ENCODE peak calls at places on chromosomes 12 and 14, in eight cellular contexts. W is testis, G is psoas muscle, S is upper lobe of right lung, V is IMR-90, L is mucosa of descending colon, A is heart right ventricle, T is ovary. I is an unnamed sample.

GRCh38 chr12:119412811-119413794 is 78.6 kb downstream of the CCDC60 start:
- DNase-seq in W (peak; percentile 87), G (peak; percentile 56), S (no peak), V (peak; percentile 59), L (no peak), A (peak; percentile 44), T (peak; percentile 53), I (peak; percentile 60)

GRCh38 chr14:100104523-100105300 is 39.5 kb downstream of the EVL start:
- DNase-seq in W (no peak), G (no peak), S (no peak), V (peak; percentile 72), L (no peak), A (no peak), T (peak; percentile 8), I (no peak)

GRCh38 chr12:25942709-25943108 is 15.8 kb upstream of the RASSF8 start:
- DNase-seq in W (no peak), G (no peak), S (no peak), V (peak; percentile 7), L (no peak), A (no peak), T (no peak), I (no peak)

GRCh38 chr12:19704966-19705365 is 265.7 kb downstream of the AEBP2 start:
- DNase-seq in W (no peak), G (no peak), S (no peak), V (no peak), L (no peak), A (no peak), T (no peak), I (no peak)

GRCh38 chr14:71466942-71467341 is 465.3 kb upstream of the RGS6 start:
- DNase-seq in W (no peak), G (no peak), S (no peak), V (no peak), L (no peak), A (no peak), T (no peak), I (no peak)

GRCh38 chr12:46332260-46332659 is 40.3 kb downstream of the SLC38A2 start:
- DNase-seq in W (no peak), G (no peak), S (no peak), V (peak; percentile 77), L (no peak), A (no peak), T (no peak), I (no peak)

GRCh38 chr12:14663002-14663401 is 33.4 kb downstream of the GUCY2C start:
- DNase-seq in W (no peak), G (no peak), S (no peak), V (no peak), L (no peak), A (no peak), T (no peak), I (no peak)

GRCh38 chr14:102426796-102427195 is 64.1 kb downstream of the TECPR2 start:
- DNase-seq in W (no peak), G (no peak), S (no peak), V (no peak), L (no peak), A (no peak), T (peak; percentile 1), I (no peak)

GRCh38 chr12:91695964-91696363 is 449.7 kb downstream of the BTG1 start:
- DNase-seq in W (no peak), G (no peak), S (no peak), V (no peak), L (no peak), A (no peak), T (no peak), I (no peak)

GRCh38 chr12:122855071-122855829 is 20.0 kb downstream of the HIP1R start:
- DNase-seq in W (no peak), G (peak; percentile 44), S (no peak), V (no peak), L (no peak), A (no peak), T (no peak), I (no peak)
- H3K4me1 ChIP-seq in W (peaks cover 4% of the 10 kb centered on the region), G (no peaks in the 10 kb centered on the region), S (peaks cover 5% of the 10 kb centered on the region), V (peaks cover 16% of the 10 kb centered on the region), L (peaks cover 3% of the 10 kb centered on the region), A (peaks cover 26% of the 10 kb centered on the region), T (no peaks in the 10 kb centered on the region), I (peaks cover 21% of the 10 kb centered on the region)

GRCh38 chr12:10154145-10154496 is 17.8 kb downstream of the OLR1 start:
- DNase-seq in W (no peak), G (no peak), S (no peak), V (no peak), L (no peak), A (peak; percentile 22), T (no peak), I (no peak)
- H3K4me3 ChIP-seq in W (peak overlapping the region; percentile 60), G (peak overlapping the region; percentile 67), S (peak overlapping the region; percentile 63), V (no peak overlapping the region), L (no peak overlapping the region), A (peak overlapping the region; percentile 69), T (peak overlapping the region; percentile 46), I (peak overlapping the region; percentile 66)

GRCh38 chr12:76784600-76785051 is 20.7 kb downstream of the ZDHHC17 start:
- DNase-seq in W (no peak), G (no peak), S (no peak), V (peak; percentile 77), L (no peak), A (no peak), T (no peak), I (no peak)
- TF ChIP-seq CTCF in W (no peak), G (no peak), S (no peak), V (no peak), L (no peak), A (no peak), T (no peak), I (no peak)

DNA sequence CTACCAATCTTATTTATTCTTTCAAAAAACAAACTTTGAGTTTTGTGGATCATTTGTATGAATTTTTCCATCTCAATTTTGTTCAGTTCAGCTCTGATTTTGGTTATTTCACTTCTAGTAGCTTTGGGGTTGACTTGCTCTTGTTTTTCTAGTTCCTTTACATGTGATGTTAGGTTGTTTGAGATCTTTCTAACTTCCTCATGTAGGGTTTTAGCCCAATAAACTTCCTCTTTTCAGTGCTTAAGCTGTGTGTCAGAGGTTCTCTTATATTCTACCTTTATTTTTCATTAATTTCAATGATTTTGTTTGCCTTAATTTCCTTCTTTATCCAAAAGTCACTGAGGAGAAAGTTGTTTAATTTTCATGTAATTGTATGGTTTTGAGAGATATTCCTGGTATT is 860.4 kb upstream of the FBXO33 start:
- DNase-seq in W (no peak), G (no peak), S (no peak), V (no peak), L (no peak), A (no peak), T (no peak), I (no peak)
- H3K4me1 ChIP-seq in W (no peaks in the 10 kb centered on the region), G (no peaks in the 10 kb centered on the region), S (no peaks in the 10 kb centered on the region), V (no peaks in the 10 kb centered on the region), L (no peaks in the 10 kb centered on the region), A (no peaks in the 10 kb centered on the region), T (no peaks in the 10 kb centered on the region), I (no peaks in the 10 kb centered on the region)

DNA sequence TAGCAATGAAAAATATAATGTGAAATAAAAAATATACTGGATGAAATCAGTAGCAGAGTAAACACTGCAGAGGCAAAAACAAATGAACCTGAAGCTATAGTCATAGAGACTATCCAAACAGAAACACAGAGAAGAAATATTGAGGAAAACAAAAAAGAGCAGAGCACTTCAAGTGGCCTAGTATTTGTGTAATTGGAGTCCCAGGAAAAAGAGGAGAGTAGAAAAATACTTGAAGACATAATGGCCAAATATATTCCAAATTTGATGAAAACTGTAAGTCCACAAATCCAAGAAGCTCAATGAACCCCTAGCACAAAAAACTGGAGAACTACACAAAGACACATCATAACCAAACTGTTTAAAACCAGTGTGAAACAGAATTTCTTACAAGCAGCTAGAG is 37.2 kb upstream of the CTDSP2 start:
- DNase-seq in W (no peak), G (no peak), S (no peak), V (no peak), L (no peak), A (no peak), T (no peak), I (no peak)
- H3K4me3 ChIP-seq in W (no peak overlapping the region), G (no peak overlapping the region), S (no peak overlapping the region), V (no peak overlapping the region), L (no peak overlapping the region), A (no peak overlapping the region), T (no peak overlapping the region), I (no peak overlapping the region)

GRCh38 chr12:43102506-43103269 is 449.3 kb downstream of the ADAMTS20 start:
- DNase-seq in W (no peak), G (no peak), S (no peak), V (no peak), L (no peak), A (no peak), T (no peak), I (no peak)

GRCh38 chr12:43105426-43105981 is 446.5 kb downstream of the ADAMTS20 start:
- DNase-seq in W (no peak), G (no peak), S (no peak), V (no peak), L (no peak), A (no peak), T (no peak), I (no peak)

GRCh38 chr12:43103866-43104265 is 448.1 kb downstream of the ADAMTS20 start:
- DNase-seq in W (no peak), G (no peak), S (no peak), V (no peak), L (no peak), A (no peak), T (no peak), I (no peak)

GRCh38 chr12:43106355-43106754 is 445.6 kb downstream of the ADAMTS20 start:
- DNase-seq in W (no peak), G (no peak), S (no peak), V (no peak), L (no peak), A (no peak), T (no peak), I (no peak)

GRCh38 chr12:43104524-43104923 is 447.5 kb downstream of the ADAMTS20 start:
- DNase-seq in W (no peak), G (no peak), S (no peak), V (peak; percentile 64), L (no peak), A (no peak), T (no peak), I (no peak)
- TF ChIP-seq CTCF in W (no peak), G (no peak), S (no peak), V (no peak), L (no peak), A (no peak), T (no peak), I (no peak)

DNA sequence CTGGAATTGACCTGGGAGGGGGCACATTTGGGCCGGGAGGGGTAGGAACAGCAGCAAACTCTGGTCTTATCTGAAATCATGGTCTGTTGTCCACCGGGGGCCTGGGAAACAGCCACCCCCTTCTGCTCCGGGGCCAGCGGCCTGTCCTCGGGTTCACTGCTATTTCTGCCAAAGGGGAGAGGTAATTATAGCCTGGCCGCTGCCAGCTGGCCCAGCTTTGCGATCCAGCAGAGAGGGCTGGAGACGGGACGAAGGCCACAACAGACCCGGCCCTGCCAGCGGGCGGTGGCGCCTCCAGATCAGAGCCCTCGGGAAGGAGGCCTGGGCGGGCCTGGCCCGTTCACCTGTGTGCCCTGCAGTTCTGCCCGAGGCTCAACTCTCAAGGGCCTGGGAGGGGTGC is at the start of gene C14orf180:
- DNase-seq in W (peak; percentile 22), G (peak; percentile 83), S (no peak), V (no peak), L (no peak), A (peak; percentile 79), T (no peak), I (peak; percentile 88)
- H3K4me1 ChIP-seq in W (peaks cover 21% of the 10 kb centered on the region), G (peaks cover 53% of the 10 kb centered on the region), S (no peaks in the 10 kb centered on the region), V (no peaks in the 10 kb centered on the region), L (peaks cover 23% of the 10 kb centered on the region), A (peaks cover 53% of the 10 kb centered on the region), T (no peaks in the 10 kb centered on the region), I (peaks cover 21% of the 10 kb centered on the region)

GRCh38 chr12:49295087-49296001 is at the start of gene PRPH:
- DNase-seq in W (peak; percentile 17), G (no peak), S (peak; percentile 66), V (no peak), L (no peak), A (peak; percentile 31), T (peak; percentile 31), I (peak; percentile 64)
- H3K4me3 ChIP-seq in W (peak within 1 kb of the TSS; percentile 38), G (no peak within 1 kb of the TSS), S (no peak within 1 kb of the TSS), V (no peak within 1 kb of the TSS), L (no peak within 1 kb of the TSS), A (no peak within 1 kb of the TSS), T (no peak within 1 kb of the TSS), I (peak within 1 kb of the TSS; percentile 12)